ENCODE peak calls at places on chromosomes 12 and 14, in ten cellular contexts. S, U, C, E, A, Y, M, L, V and Q are unnamed samples.

GRCh38 chr12:130677957-130678558 is 38.0 kb downstream of the RIMBP2 start:
- DNase-seq in M (peak), E (no peak), C (no peak), V (no peak), A (no peak), L (no peak), Y (no peak), U (no peak), S (no peak), Q (no peak)

GRCh38 chr14:90796319-90796718 is 19.9 kb downstream of the TTC7B start:
- DNase-seq in Y (no peak), M (no peak), L (no peak), S (no peak), A (no peak), E (no peak), C (no peak), V (no peak), U (no peak), Q (no peak)

GRCh38 chr12:32089156-32089950 is 17.3 kb upstream of the BICD1 start:
- DNase-seq in U (no peak), M (no peak), Y (peak), C (peak), A (no peak), V (no peak), L (no peak), S (peak), E (no peak), Q (no peak)

GRCh38 chr12:117037296-117038022 is 61.8 kb downstream of the TESC start:
- DNase-seq in A (peak), S (no peak), M (no peak), C (no peak), U (no peak), Y (no peak), E (peak), V (no peak), L (no peak), Q (no peak)

GRCh38 chr12:62698701-62699101 is 232.1 kb downstream of the MON2 start:
- DNase-seq in C (peak), M (no peak), S (peak), V (no peak), U (no peak), Y (peak), E (no peak), L (no peak), A (no peak), Q (no peak)

GRCh38 chr12:8950702-8951478 is 1.4 kb upstream of the M6PR start:
- DNase-seq in S (no peak), V (no peak), C (no peak), M (no peak), L (no peak), U (no peak), Y (no peak), A (no peak), E (no peak), Q (no peak)

GRCh38 chr14:99479903-99480855 is 480 bp downstream of the SETD3 start:
- DNase-seq in A (peak), M (peak), U (no peak), L (peak), S (peak), E (peak), Y (peak), V (peak), C (peak), Q (peak)

GRCh38 chr12:130249376-130249775 is 87.1 kb downstream of the FZD10 start:
- DNase-seq in E (no peak), A (no peak), M (no peak), Y (no peak), C (no peak), S (no peak), U (no peak), L (peak), V (no peak), Q (no peak)

GRCh38 chr14:104460920-104461651 is 118.5 kb upstream of the C14orf180 start:
- DNase-seq in V (no peak), S (no peak), M (no peak), U (no peak), A (no peak), C (no peak), E (no peak), L (peak), Y (no peak), Q (no peak)

GRCh38 chr14:103123634-103124500 is 606 bp downstream of the TNFAIP2 start:
- DNase-seq in C (no peak), A (peak), V (no peak), M (no peak), Y (peak), L (peak), S (no peak), U (no peak), E (no peak), Q (peak)

GRCh38 chr12:58309806-58310205 is 368.4 kb downstream of the ATP23 start:
- DNase-seq in U (no peak), E (no peak), A (no peak), M (no peak), V (no peak), L (no peak), Y (no peak), C (peak), S (peak), Q (no peak)

GRCh38 chr14:58878740-58879139 is 241.0 kb downstream of the DACT1 start:
- DNase-seq in L (no peak), A (no peak), U (no peak), M (no peak), V (no peak), S (no peak), Y (no peak), C (peak), E (no peak), Q (no peak)

GRCh38 chr14:58882577-58883018 is 244.8 kb downstream of the DACT1 start:
- DNase-seq in Y (peak), S (no peak), E (no peak), L (no peak), M (no peak), A (no peak), U (no peak), C (no peak), V (peak), Q (no peak)

GRCh38 chr14:58887931-58888330 is 250.2 kb downstream of the DACT1 start:
- DNase-seq in L (no peak), E (no peak), C (peak), V (no peak), A (no peak), M (no peak), S (peak), Y (no peak), U (no peak), Q (no peak)

GRCh38 chr14:58881433-58881832 is 243.7 kb downstream of the DACT1 start:
- DNase-seq in A (no peak), M (no peak), S (no peak), L (no peak), E (no peak), Y (no peak), C (no peak), V (no peak), U (no peak), Q (no peak)

GRCh38 chr14:58884442-58884841 is 246.7 kb downstream of the DACT1 start:
- DNase-seq in M (no peak), E (no peak), S (no peak), U (no peak), V (no peak), C (no peak), A (no peak), L (no peak), Y (no peak), Q (no peak)
- TF ChIP-seq CTCF in M (peak), E (peak), S (peak), U (no peak), V (peak), C (no peak), A (no peak), L (no peak), Y (peak), Q (no peak)

GRCh38 chr12:131755305-131756113 is 44.6 kb downstream of the SFSWAP start:
- DNase-seq in S (no peak), L (peak), M (no peak), V (no peak), U (no peak), Y (peak), E (no peak), A (no peak), C (peak), Q (no peak)
- TF ChIP-seq CTCF in S (peak), L (peak), M (no peak), V (peak), U (peak), Y (peak), E (peak), A (peak), C (peak), Q (peak)

DNA sequence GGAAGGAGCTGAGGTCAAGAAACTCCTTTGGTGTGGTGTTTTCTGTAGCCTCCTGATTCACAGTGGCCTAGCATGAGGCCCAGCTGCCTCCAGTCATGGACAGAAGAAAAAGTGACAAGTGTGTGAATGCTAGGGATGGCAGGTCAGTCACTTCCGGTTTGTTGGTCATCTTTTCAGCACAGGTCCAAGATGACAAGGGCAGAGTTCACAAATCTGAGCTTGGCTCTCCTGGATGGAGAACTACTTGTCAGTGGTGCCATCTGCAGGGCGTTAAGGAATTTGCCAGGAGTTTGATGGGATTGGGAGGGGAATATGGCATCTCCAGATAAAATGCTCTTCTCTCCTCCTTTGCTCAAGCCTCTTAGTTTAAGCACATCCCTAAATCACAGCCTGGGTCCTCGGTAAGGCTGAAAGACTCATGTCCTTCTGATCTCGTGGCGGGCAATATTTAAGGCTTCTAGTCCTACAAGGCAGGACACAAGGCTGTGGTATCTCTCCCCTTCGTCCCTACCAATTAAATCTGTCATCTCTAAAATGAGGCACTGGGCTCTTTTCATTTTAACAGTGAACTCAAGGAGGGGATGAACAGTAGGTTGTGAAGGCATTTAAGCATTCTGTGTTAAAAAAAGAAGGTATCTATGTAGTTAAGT is 10.0 kb downstream of the TUBA1B start:
- DNase-seq in E (no peak), C (peak), V (no peak), L (peak), U (no peak), Y (peak), A (peak), M (peak), S (peak), Q (no peak)
- TF ChIP-seq CTCF in E (peak), C (peak), V (peak), L (no peak), U (no peak), Y (peak), A (peak), M (peak), S (peak), Q (peak)

GRCh38 chr14:70098257-70098809 is 90.4 kb downstream of the SLC8A3 start:
- DNase-seq in Y (peak), S (no peak), C (no peak), A (no peak), E (no peak), V (no peak), U (no peak), M (no peak), L (no peak), Q (no peak)

GRCh38 chr14:70097576-70098256 is 91.0 kb downstream of the SLC8A3 start:
- DNase-seq in E (no peak), S (no peak), U (no peak), M (no peak), V (no peak), C (no peak), A (no peak), L (no peak), Y (no peak), Q (no peak)

GRCh38 chr14:70094631-70095030 is 94.1 kb downstream of the SLC8A3 start:
- DNase-seq in L (no peak), E (no peak), U (no peak), A (no peak), C (no peak), M (no peak), S (no peak), Y (no peak), V (no peak), Q (no peak)

GRCh38 chr14:70094106-70094505 is 94.6 kb downstream of the SLC8A3 start:
- DNase-seq in A (no peak), U (no peak), E (no peak), L (no peak), Y (no peak), C (no peak), V (no peak), M (no peak), S (no peak), Q (no peak)

DNA sequence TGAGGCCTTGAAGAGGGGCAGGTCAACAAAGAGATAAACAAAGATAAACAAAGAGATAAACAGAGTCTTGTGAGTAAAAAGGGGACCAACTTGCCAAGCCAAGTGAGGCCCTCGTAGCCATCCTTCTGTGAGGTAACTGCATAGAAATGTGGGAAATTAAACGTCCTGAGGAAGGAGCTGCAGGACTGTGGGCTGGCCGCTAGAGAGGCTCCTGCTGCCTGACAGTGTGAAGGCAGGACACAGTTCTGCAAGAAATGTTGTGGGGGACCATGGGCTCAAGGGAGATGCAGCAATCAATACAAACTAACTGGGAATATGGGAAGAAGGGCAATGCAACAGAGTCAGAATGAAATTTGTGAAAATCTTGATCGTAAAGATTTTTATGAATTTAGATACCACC is 91.9 kb downstream of the SLC8A3 start:
- DNase-seq in A (no peak), S (no peak), L (peak), M (no peak), Y (no peak), U (no peak), V (no peak), E (no peak), C (peak), Q (no peak)
- TF ChIP-seq CTCF in A (no peak), S (peak), L (no peak), M (no peak), Y (peak), U (no peak), V (no peak), E (peak), C (peak), Q (no peak)

GRCh38 chr12:4604684-4605193 is 42.7 kb downstream of the DYRK4 start:
- DNase-seq in A (peak), V (peak), U (peak), E (peak), M (peak), C (peak), S (peak), Y (peak), L (peak), Q (peak)
- TF ChIP-seq CTCF in A (peak), V (peak), U (peak), E (peak), M (peak), C (peak), S (peak), Y (peak), L (peak), Q (peak)

GRCh38 chr12:2673966-2674810 is 120.6 kb upstream of the FKBP4 start:
- DNase-seq in M (no peak), V (no peak), E (no peak), Y (no peak), A (peak), U (no peak), L (peak), S (no peak), C (no peak), Q (no peak)
- TF ChIP-seq CTCF in M (peak), V (no peak), E (no peak), Y (peak), A (no peak), U (no peak), L (peak), S (peak), C (no peak), Q (no peak)

GRCh38 chr14:65957631-65958205 is 528.5 kb upstream of the CCDC196 start:
- DNase-seq in E (no peak), Y (no peak), S (no peak), V (no peak), L (peak), M (no peak), U (no peak), C (no peak), A (no peak), Q (no peak)

GRCh38 chr14:65959563-65960024 is 526.6 kb upstream of the CCDC196 start:
- DNase-seq in L (no peak), E (no peak), S (no peak), M (no peak), V (no peak), U (no peak), Y (no peak), C (no peak), A (no peak), Q (no peak)

GRCh38 chr14:65958664-65959562 is 527.3 kb upstream of the CCDC196 start:
- DNase-seq in Y (peak), C (peak), U (no peak), S (no peak), M (no peak), E (no peak), L (no peak), V (no peak), A (no peak), Q (no peak)

GRCh38 chr14:65962952-65963351 is 523.2 kb upstream of the CCDC196 start:
- DNase-seq in U (no peak), A (no peak), E (no peak), L (no peak), Y (no peak), M (no peak), S (no peak), V (no peak), C (no peak), Q (no peak)

DNA sequence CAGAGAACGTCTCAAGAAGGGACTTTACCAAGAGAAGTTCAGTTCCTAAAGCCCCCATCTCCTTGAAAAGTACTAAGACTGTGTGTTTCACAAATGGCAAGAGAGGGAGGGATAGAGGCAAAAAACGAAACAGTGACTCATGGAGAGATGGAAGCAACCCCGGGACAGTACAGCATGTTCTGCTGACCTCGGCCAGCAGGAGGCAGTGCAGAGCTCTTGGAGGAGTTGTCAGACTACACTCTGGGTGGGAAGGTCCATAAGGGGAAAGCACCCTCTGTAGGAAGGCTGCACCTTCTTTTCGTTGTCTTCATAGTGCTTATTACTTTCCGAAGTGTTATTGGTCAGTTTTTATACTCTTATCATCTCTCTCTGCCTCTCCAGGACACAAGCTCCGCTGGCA is 525.2 kb upstream of the CCDC196 start:
- DNase-seq in L (peak), M (peak), S (peak), Y (peak), E (no peak), U (peak), V (no peak), C (peak), A (no peak), Q (no peak)
- TF ChIP-seq CTCF in L (peak), M (peak), S (peak), Y (peak), E (peak), U (peak), V (peak), C (peak), A (peak), Q (peak)

GRCh38 chr14:51473808-51474207 is 177.9 kb upstream of the FRMD6 start:
- DNase-seq in E (no peak), S (peak), C (peak), Y (peak), M (no peak), L (no peak), A (no peak), V (peak), U (no peak), Q (no peak)

GRCh38 chr14:51468523-51468922 is 183.2 kb upstream of the FRMD6 start:
- DNase-seq in C (no peak), E (no peak), L (no peak), A (no peak), U (no peak), M (no peak), S (no peak), V (no peak), Y (no peak), Q (no peak)

GRCh38 chr14:51474854-51475253 is 176.9 kb upstream of the FRMD6 start:
- DNase-seq in C (peak), E (no peak), M (no peak), A (no peak), V (no peak), S (no peak), Y (no peak), L (no peak), U (no peak), Q (no peak)

GRCh38 chr14:51473351-51473750 is 178.4 kb upstream of the FRMD6 start:
- DNase-seq in M (no peak), A (no peak), E (no peak), U (no peak), C (no peak), L (no peak), S (no peak), V (no peak), Y (no peak), Q (no peak)

DNA sequence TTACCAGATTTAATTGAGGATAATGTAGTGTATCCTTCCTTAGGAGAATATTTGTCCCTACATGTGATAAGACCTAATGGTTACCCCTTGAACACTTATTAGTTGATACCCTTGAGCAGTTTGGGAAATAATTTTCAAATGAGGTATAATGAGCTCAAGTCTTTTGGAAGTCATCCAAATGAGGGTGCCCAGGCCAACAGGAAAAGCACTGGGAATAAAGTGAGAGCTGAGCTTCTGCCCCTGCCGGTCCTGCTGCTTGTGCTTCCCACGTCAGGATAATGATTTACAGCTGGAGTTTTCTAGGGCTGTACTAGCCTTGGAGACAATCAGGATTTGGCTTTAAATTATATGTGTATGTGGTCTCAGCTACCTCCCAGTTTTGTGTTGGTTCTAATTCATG is 178.8 kb upstream of the FRMD6 start:
- DNase-seq in E (no peak), C (peak), V (no peak), M (no peak), S (no peak), L (no peak), U (no peak), A (no peak), Y (peak), Q (no peak)
- TF ChIP-seq CTCF in E (no peak), C (no peak), V (no peak), M (no peak), S (no peak), L (no peak), U (no peak), A (no peak), Y (no peak), Q (no peak)

GRCh38 chr14:69612014-69612758 is 790 bp downstream of the SUSD6 start:
- DNase-seq in C (peak), V (no peak), Y (peak), E (no peak), S (no peak), U (no peak), M (peak), L (peak), A (no peak), Q (no peak)

GRCh38 chr14:69611264-69612013 is at the start of gene SUSD6:
- DNase-seq in E (peak), L (peak), C (peak), U (peak), M (peak), A (peak), V (peak), Y (peak), S (peak), Q (peak)

GRCh38 chr14:69613312-69614073 is 2.1 kb downstream of the SUSD6 start:
- DNase-seq in E (no peak), M (no peak), Y (no peak), S (no peak), V (no peak), C (peak), U (no peak), L (no peak), A (no peak), Q (no peak)

GRCh38 chr14:69614592-69614991 is 3.2 kb downstream of the SUSD6 start:
- DNase-seq in V (no peak), S (no peak), E (no peak), M (peak), A (no peak), U (no peak), L (no peak), Y (no peak), C (no peak), Q (peak)

DNA sequence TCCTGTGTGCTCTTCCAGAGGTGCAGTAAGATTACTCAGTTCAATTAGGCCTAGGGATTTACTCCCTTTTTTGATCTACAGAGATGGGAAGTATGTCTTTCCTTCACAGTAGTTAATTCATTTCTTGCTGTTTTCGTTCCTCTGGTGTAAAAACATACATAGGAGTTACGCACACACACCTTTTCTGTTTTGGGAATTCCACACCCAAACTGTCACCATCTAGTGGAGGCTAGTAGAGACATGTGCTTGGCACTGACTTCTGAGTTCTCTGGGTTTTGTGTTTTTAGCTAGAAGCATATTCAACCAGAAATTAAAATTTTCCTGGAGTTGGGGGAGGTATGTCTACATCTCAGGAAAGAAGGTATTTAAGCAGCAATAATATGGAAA is 1.4 kb downstream of the SUSD6 start:
- DNase-seq in Y (peak), M (no peak), E (no peak), A (no peak), L (no peak), S (peak), U (no peak), V (no peak), C (peak), Q (no peak)
- TF ChIP-seq CTCF in Y (peak), M (no peak), E (peak), A (no peak), L (no peak), S (peak), U (no peak), V (peak), C (no peak), Q (no peak)